ENCODE peak calls at places on chromosomes 3 and 15, in eight cellular contexts. One of them, this sample, is unnamed.

GRCh38 chr3:52221563-52222318 is 3.7 kb downstream of the TLR9 start:
- DNase-seq in A549: no peak
- DNase-seq in kidney: no peak
- DNase-seq in NCI-H446 treated with DMSO at 0.1 percent for 48 hours: no peak
- DNase-seq in foreskin fibroblast: no peak
- DNase-seq in activated T-cell treated with anti-CD3 and anti-CD28 coated beads for 48 hours: peak
- DNase-seq in DMS153: no peak
- DNase-seq in HAP-1: no peak
- DNase-seq in this sample: no peak

GRCh38 chr15:95017950-95018349 is 786.6 kb downstream of the MCTP2 start:
- DNase-seq in A549: no peak
- DNase-seq in kidney: peak
- DNase-seq in NCI-H446 treated with DMSO at 0.1 percent for 48 hours: no peak
- DNase-seq in foreskin fibroblast: no peak
- DNase-seq in activated T-cell treated with anti-CD3 and anti-CD28 coated beads for 48 hours: no peak
- DNase-seq in DMS153: no peak
- DNase-seq in HAP-1: no peak
- DNase-seq in this sample: no peak

GRCh38 chr3:160008979-160009378 is 20.3 kb downstream of the IL12A start:
- DNase-seq in A549: no peak
- DNase-seq in kidney: no peak
- DNase-seq in NCI-H446 treated with DMSO at 0.1 percent for 48 hours: no peak
- DNase-seq in foreskin fibroblast: no peak
- DNase-seq in activated T-cell treated with anti-CD3 and anti-CD28 coated beads for 48 hours: no peak
- DNase-seq in DMS153: no peak
- DNase-seq in HAP-1: no peak
- DNase-seq in this sample: no peak

GRCh38 chr3:124316034-124316287 is 324.0 kb upstream of the ROPN1 start:
- DNase-seq in A549: no peak
- DNase-seq in kidney: no peak
- DNase-seq in NCI-H446 treated with DMSO at 0.1 percent for 48 hours: no peak
- DNase-seq in foreskin fibroblast: no peak
- DNase-seq in activated T-cell treated with anti-CD3 and anti-CD28 coated beads for 48 hours: no peak
- DNase-seq in DMS153: no peak
- DNase-seq in HAP-1: no peak
- DNase-seq in this sample: no peak

GRCh38 chr3:106534206-106534605 is 665.4 kb upstream of the CBLB start:
- DNase-seq in A549: no peak
- DNase-seq in kidney: no peak
- DNase-seq in NCI-H446 treated with DMSO at 0.1 percent for 48 hours: no peak
- DNase-seq in foreskin fibroblast: no peak
- DNase-seq in activated T-cell treated with anti-CD3 and anti-CD28 coated beads for 48 hours: peak
- DNase-seq in DMS153: no peak
- DNase-seq in HAP-1: no peak
- DNase-seq in this sample: no peak

GRCh38 chr3:59424268-59425010 is 374.6 kb upstream of the CFAP20DC start:
- DNase-seq in A549: no peak
- DNase-seq in kidney: no peak
- DNase-seq in NCI-H446 treated with DMSO at 0.1 percent for 48 hours: no peak
- DNase-seq in foreskin fibroblast: peak
- DNase-seq in activated T-cell treated with anti-CD3 and anti-CD28 coated beads for 48 hours: no peak
- DNase-seq in DMS153: no peak
- DNase-seq in HAP-1: no peak
- DNase-seq in this sample: no peak

GRCh38 chr3:156148345-156148945 is 28.1 kb downstream of the KCNAB1 start:
- DNase-seq in A549: no peak
- DNase-seq in kidney: no peak
- DNase-seq in NCI-H446 treated with DMSO at 0.1 percent for 48 hours: no peak
- DNase-seq in foreskin fibroblast: no peak
- DNase-seq in activated T-cell treated with anti-CD3 and anti-CD28 coated beads for 48 hours: no peak
- DNase-seq in DMS153: no peak
- DNase-seq in HAP-1: no peak
- DNase-seq in this sample: no peak

GRCh38 chr3:130258532-130258952 is 86.9 kb upstream of the COL6A5 start:
- DNase-seq in A549: no peak
- DNase-seq in kidney: peak
- DNase-seq in NCI-H446 treated with DMSO at 0.1 percent for 48 hours: peak
- DNase-seq in foreskin fibroblast: peak
- DNase-seq in activated T-cell treated with anti-CD3 and anti-CD28 coated beads for 48 hours: no peak
- DNase-seq in DMS153: no peak
- DNase-seq in HAP-1: no peak
- DNase-seq in this sample: no peak

GRCh38 chr3:126125341-126125740 is 41.4 kb upstream of the SLC41A3 start:
- DNase-seq in A549: no peak
- DNase-seq in kidney: peak
- DNase-seq in NCI-H446 treated with DMSO at 0.1 percent for 48 hours: no peak
- DNase-seq in foreskin fibroblast: no peak
- DNase-seq in activated T-cell treated with anti-CD3 and anti-CD28 coated beads for 48 hours: no peak
- DNase-seq in DMS153: no peak
- DNase-seq in HAP-1: peak
- DNase-seq in this sample: no peak

GRCh38 chr3:172040976-172041963 is 1.9 kb downstream of the FNDC3B start:
- DNase-seq in A549: peak
- DNase-seq in kidney: peak
- DNase-seq in NCI-H446 treated with DMSO at 0.1 percent for 48 hours: no peak
- DNase-seq in foreskin fibroblast: no peak
- DNase-seq in activated T-cell treated with anti-CD3 and anti-CD28 coated beads for 48 hours: no peak
- DNase-seq in DMS153: no peak
- DNase-seq in HAP-1: no peak
- DNase-seq in this sample: no peak

GRCh38 chr15:89396723-89397652 is 62.4 kb upstream of the POLG start:
- DNase-seq in A549: no peak
- DNase-seq in kidney: no peak
- DNase-seq in NCI-H446 treated with DMSO at 0.1 percent for 48 hours: no peak
- DNase-seq in foreskin fibroblast: no peak
- DNase-seq in activated T-cell treated with anti-CD3 and anti-CD28 coated beads for 48 hours: no peak
- DNase-seq in DMS153: no peak
- DNase-seq in HAP-1: no peak
- DNase-seq in this sample: peak

GRCh38 chr3:164912916-164913315 is 165.4 kb downstream of the SI start:
- DNase-seq in A549: no peak
- DNase-seq in kidney: no peak
- DNase-seq in NCI-H446 treated with DMSO at 0.1 percent for 48 hours: no peak
- DNase-seq in foreskin fibroblast: no peak
- DNase-seq in activated T-cell treated with anti-CD3 and anti-CD28 coated beads for 48 hours: no peak
- DNase-seq in DMS153: no peak
- DNase-seq in HAP-1: no peak
- DNase-seq in this sample: no peak

GRCh38 chr3:9229325-9229724 is 20.1 kb downstream of the SRGAP3 start:
- DNase-seq in A549: no peak
- DNase-seq in kidney: no peak
- DNase-seq in NCI-H446 treated with DMSO at 0.1 percent for 48 hours: no peak
- DNase-seq in foreskin fibroblast: no peak
- DNase-seq in activated T-cell treated with anti-CD3 and anti-CD28 coated beads for 48 hours: no peak
- DNase-seq in DMS153: no peak
- DNase-seq in HAP-1: no peak
- DNase-seq in this sample: no peak

GRCh38 chr3:61936344-61936937 is 375.1 kb downstream of the PTPRG start:
- DNase-seq in A549: peak
- DNase-seq in kidney: no peak
- DNase-seq in NCI-H446 treated with DMSO at 0.1 percent for 48 hours: no peak
- DNase-seq in foreskin fibroblast: no peak
- DNase-seq in activated T-cell treated with anti-CD3 and anti-CD28 coated beads for 48 hours: peak
- DNase-seq in DMS153: no peak
- DNase-seq in HAP-1: peak
- DNase-seq in this sample: no peak

GRCh38 chr3:132665230-132665629 is 5.1 kb downstream of the UBA5 start:
- DNase-seq in A549: no peak
- DNase-seq in kidney: no peak
- DNase-seq in NCI-H446 treated with DMSO at 0.1 percent for 48 hours: no peak
- DNase-seq in foreskin fibroblast: no peak
- DNase-seq in activated T-cell treated with anti-CD3 and anti-CD28 coated beads for 48 hours: no peak
- DNase-seq in DMS153: no peak
- DNase-seq in HAP-1: no peak
- DNase-seq in this sample: no peak

GRCh38 chr3:129065727-129066087 is 5.1 kb downstream of the GP9 start:
- DNase-seq in A549: no peak
- DNase-seq in kidney: no peak
- DNase-seq in NCI-H446 treated with DMSO at 0.1 percent for 48 hours: no peak
- DNase-seq in foreskin fibroblast: no peak
- DNase-seq in activated T-cell treated with anti-CD3 and anti-CD28 coated beads for 48 hours: no peak
- DNase-seq in DMS153: no peak
- DNase-seq in HAP-1: no peak
- DNase-seq in this sample: no peak

GRCh38 chr3:161508852-161509477 is 12.4 kb downstream of the OTOL1 start:
- DNase-seq in A549: peak
- DNase-seq in kidney: no peak
- DNase-seq in NCI-H446 treated with DMSO at 0.1 percent for 48 hours: no peak
- DNase-seq in foreskin fibroblast: no peak
- DNase-seq in activated T-cell treated with anti-CD3 and anti-CD28 coated beads for 48 hours: no peak
- DNase-seq in DMS153: no peak
- DNase-seq in HAP-1: no peak
- DNase-seq in this sample: peak

GRCh38 chr3:106817706-106818105 is 559.5 kb upstream of the CCDC54 start:
- DNase-seq in A549: no peak
- DNase-seq in kidney: no peak
- DNase-seq in NCI-H446 treated with DMSO at 0.1 percent for 48 hours: no peak
- DNase-seq in foreskin fibroblast: no peak
- DNase-seq in activated T-cell treated with anti-CD3 and anti-CD28 coated beads for 48 hours: no peak
- DNase-seq in DMS153: no peak
- DNase-seq in HAP-1: no peak
- DNase-seq in this sample: no peak

GRCh38 chr3:37712918-37713819 is 148.5 kb upstream of the CTDSPL start:
- DNase-seq in A549: no peak
- DNase-seq in kidney: no peak
- DNase-seq in NCI-H446 treated with DMSO at 0.1 percent for 48 hours: no peak
- DNase-seq in foreskin fibroblast: peak
- DNase-seq in activated T-cell treated with anti-CD3 and anti-CD28 coated beads for 48 hours: no peak
- DNase-seq in DMS153: no peak
- DNase-seq in HAP-1: no peak
- DNase-seq in this sample: no peak

GRCh38 chr3:188007897-188008296 is 146.1 kb upstream of the LPP start:
- DNase-seq in A549: no peak
- DNase-seq in kidney: no peak
- DNase-seq in NCI-H446 treated with DMSO at 0.1 percent for 48 hours: no peak
- DNase-seq in foreskin fibroblast: no peak
- DNase-seq in activated T-cell treated with anti-CD3 and anti-CD28 coated beads for 48 hours: no peak
- DNase-seq in DMS153: no peak
- DNase-seq in HAP-1: no peak
- DNase-seq in this sample: no peak

GRCh38 chr3:23663661-23664186 is 142.0 kb upstream of the UBE2E1 start:
- DNase-seq in A549: no peak
- DNase-seq in kidney: no peak
- DNase-seq in NCI-H446 treated with DMSO at 0.1 percent for 48 hours: peak
- DNase-seq in foreskin fibroblast: no peak
- DNase-seq in activated T-cell treated with anti-CD3 and anti-CD28 coated beads for 48 hours: no peak
- DNase-seq in DMS153: no peak
- DNase-seq in HAP-1: no peak
- DNase-seq in this sample: no peak

GRCh38 chr15:32651229-32651837 is 9.8 kb downstream of the SCG5 start:
- DNase-seq in A549: peak
- DNase-seq in kidney: no peak
- DNase-seq in NCI-H446 treated with DMSO at 0.1 percent for 48 hours: peak
- DNase-seq in foreskin fibroblast: peak
- DNase-seq in activated T-cell treated with anti-CD3 and anti-CD28 coated beads for 48 hours: no peak
- DNase-seq in DMS153: no peak
- DNase-seq in HAP-1: peak
- DNase-seq in this sample: peak

GRCh38 chr3:72960812-72961518 is 35.6 kb upstream of the PPP4R2 start:
- DNase-seq in A549: no peak
- DNase-seq in kidney: no peak
- DNase-seq in NCI-H446 treated with DMSO at 0.1 percent for 48 hours: no peak
- DNase-seq in foreskin fibroblast: peak
- DNase-seq in activated T-cell treated with anti-CD3 and anti-CD28 coated beads for 48 hours: peak
- DNase-seq in DMS153: peak
- DNase-seq in HAP-1: no peak
- DNase-seq in this sample: peak

GRCh38 chr3:64977308-64978100 is 289.7 kb upstream of the ADAMTS9 start:
- DNase-seq in A549: no peak
- DNase-seq in kidney: peak
- DNase-seq in NCI-H446 treated with DMSO at 0.1 percent for 48 hours: no peak
- DNase-seq in foreskin fibroblast: peak
- DNase-seq in activated T-cell treated with anti-CD3 and anti-CD28 coated beads for 48 hours: no peak
- DNase-seq in DMS153: no peak
- DNase-seq in HAP-1: no peak
- DNase-seq in this sample: no peak

GRCh38 chr3:47825590-47825989 is 22.7 kb downstream of the DHX30 start:
- DNase-seq in A549: no peak
- DNase-seq in kidney: no peak
- DNase-seq in NCI-H446 treated with DMSO at 0.1 percent for 48 hours: no peak
- DNase-seq in foreskin fibroblast: no peak
- DNase-seq in activated T-cell treated with anti-CD3 and anti-CD28 coated beads for 48 hours: no peak
- DNase-seq in DMS153: no peak
- DNase-seq in HAP-1: peak
- DNase-seq in this sample: no peak

GRCh38 chr3:61531528-61531927 is 29.8 kb upstream of the PTPRG start:
- DNase-seq in A549: no peak
- DNase-seq in kidney: no peak
- DNase-seq in NCI-H446 treated with DMSO at 0.1 percent for 48 hours: no peak
- DNase-seq in foreskin fibroblast: no peak
- DNase-seq in activated T-cell treated with anti-CD3 and anti-CD28 coated beads for 48 hours: no peak
- DNase-seq in DMS153: no peak
- DNase-seq in HAP-1: no peak
- DNase-seq in this sample: no peak

GRCh38 chr3:194715022-194715800 is 29.5 kb downstream of the FAM43A start:
- DNase-seq in A549: no peak
- DNase-seq in kidney: no peak
- DNase-seq in NCI-H446 treated with DMSO at 0.1 percent for 48 hours: no peak
- DNase-seq in foreskin fibroblast: no peak
- DNase-seq in activated T-cell treated with anti-CD3 and anti-CD28 coated beads for 48 hours: no peak
- DNase-seq in DMS153: peak
- DNase-seq in HAP-1: no peak
- DNase-seq in this sample: no peak

GRCh38 chr3:16908006-16908405 is 23.3 kb downstream of the PLCL2 start:
- DNase-seq in A549: no peak
- DNase-seq in kidney: no peak
- DNase-seq in NCI-H446 treated with DMSO at 0.1 percent for 48 hours: no peak
- DNase-seq in foreskin fibroblast: no peak
- DNase-seq in activated T-cell treated with anti-CD3 and anti-CD28 coated beads for 48 hours: no peak
- DNase-seq in DMS153: no peak
- DNase-seq in HAP-1: no peak
- DNase-seq in this sample: no peak

GRCh38 chr15:30859091-30859874 is 44.4 kb upstream of the FAN1 start:
- DNase-seq in A549: peak
- DNase-seq in kidney: no peak
- DNase-seq in NCI-H446 treated with DMSO at 0.1 percent for 48 hours: no peak
- DNase-seq in foreskin fibroblast: peak
- DNase-seq in activated T-cell treated with anti-CD3 and anti-CD28 coated beads for 48 hours: no peak
- DNase-seq in DMS153: no peak
- DNase-seq in HAP-1: peak
- DNase-seq in this sample: no peak

GRCh38 chr15:57462391-57462790 is 86.1 kb downstream of the CGNL1 start:
- DNase-seq in A549: no peak
- DNase-seq in kidney: no peak
- DNase-seq in NCI-H446 treated with DMSO at 0.1 percent for 48 hours: peak
- DNase-seq in foreskin fibroblast: no peak
- DNase-seq in activated T-cell treated with anti-CD3 and anti-CD28 coated beads for 48 hours: no peak
- DNase-seq in DMS153: no peak
- DNase-seq in HAP-1: no peak
- DNase-seq in this sample: no peak

GRCh38 chr3:129504471-129505100 is 23.9 kb upstream of the RHO start:
- DNase-seq in A549: no peak
- DNase-seq in kidney: no peak
- DNase-seq in NCI-H446 treated with DMSO at 0.1 percent for 48 hours: no peak
- DNase-seq in foreskin fibroblast: no peak
- DNase-seq in activated T-cell treated with anti-CD3 and anti-CD28 coated beads for 48 hours: no peak
- DNase-seq in DMS153: no peak
- DNase-seq in HAP-1: no peak
- DNase-seq in this sample: no peak

GRCh38 chr15:99452010-99452409 is 113.8 kb upstream of the MEF2A start:
- DNase-seq in A549: no peak
- DNase-seq in kidney: peak
- DNase-seq in NCI-H446 treated with DMSO at 0.1 percent for 48 hours: no peak
- DNase-seq in foreskin fibroblast: no peak
- DNase-seq in activated T-cell treated with anti-CD3 and anti-CD28 coated beads for 48 hours: no peak
- DNase-seq in DMS153: no peak
- DNase-seq in HAP-1: peak
- DNase-seq in this sample: no peak

GRCh38 chr3:143851331-143852017 is 3.2 kb upstream of the SLC9A9 start:
- DNase-seq in A549: no peak
- DNase-seq in kidney: no peak
- DNase-seq in NCI-H446 treated with DMSO at 0.1 percent for 48 hours: no peak
- DNase-seq in foreskin fibroblast: no peak
- DNase-seq in activated T-cell treated with anti-CD3 and anti-CD28 coated beads for 48 hours: no peak
- DNase-seq in DMS153: no peak
- DNase-seq in HAP-1: no peak
- DNase-seq in this sample: no peak